ENCODE peak calls at places on chromosomes 2 and 18, in five cellular contexts. W, T, D, B and N are unnamed samples.

GRCh38 chr2:54657664-54658083 is 65.8 kb upstream of the EML6 start:
- DNase-seq in D (peak; percentile 66), B (peak; percentile 59), T (peak; percentile 54), W (peak; percentile 16), N (no peak)

GRCh38 chr18:12256946-12257345 is 2.8 kb downstream of the CIDEA start:
- DNase-seq in B (no peak), T (no peak), D (no peak), W (no peak), N (no peak)

GRCh38 chr2:8821276-8822217 is 15.9 kb downstream of the KIDINS220 start:
- DNase-seq in D (peak; percentile 21), W (no peak), B (peak; percentile 41), T (peak; percentile 38), N (no peak)

GRCh38 chr2:190180313-190181065 is 118.0 kb upstream of the MSTN start:
- DNase-seq in T (peak; percentile 15), D (peak; percentile 82), B (peak; percentile 56), W (no peak), N (no peak)

GRCh38 chr2:25286025-25286400 is 55.7 kb downstream of the DNMT3A start:
- DNase-seq in D (peak; percentile 44), W (peak; percentile 84), T (no peak), B (no peak), N (peak; percentile 49)

GRCh38 chr2:101310591-101311389 is 2.3 kb upstream of the RNF149 start:
- DNase-seq in T (no peak), W (no peak), B (no peak), D (no peak), N (no peak)

GRCh38 chr2:12478151-12479041 is 238.3 kb upstream of the TRIB2 start:
- DNase-seq in B (no peak), T (no peak), D (no peak), W (no peak), N (no peak)

GRCh38 chr2:17171446-17172049 is 346.7 kb downstream of the RAD51AP2 start:
- DNase-seq in B (no peak), T (no peak), W (no peak), D (no peak), N (no peak)

GRCh38 chr18:13173573-13173972 is 45.0 kb upstream of the LDLRAD4 start:
- DNase-seq in B (no peak), T (no peak), D (no peak), W (no peak), N (no peak)

GRCh38 chr2:143345887-143346612 is 216.8 kb downstream of the ARHGAP15 start:
- DNase-seq in D (no peak), B (no peak), T (no peak), W (no peak), N (no peak)

GRCh38 chr2:131154071-131154531 is 49.0 kb downstream of the PLEKHB2 start:
- DNase-seq in D (peak; percentile 54), W (peak; percentile 74), B (no peak), T (no peak), N (peak; percentile 58)

GRCh38 chr18:34709631-34710429 is at the start of gene DTNA:
- DNase-seq in B (no peak), D (no peak), W (no peak), T (no peak), N (no peak)

GRCh38 chr2:128617029-128617590 is 298.4 kb upstream of the HS6ST1 start:
- DNase-seq in D (no peak), W (no peak), T (no peak), B (peak; percentile 19), N (no peak)

GRCh38 chr2:165621086-165621560 is 151.6 kb downstream of the CSRNP3 start:
- DNase-seq in W (no peak), D (no peak), B (no peak), T (no peak), N (no peak)

GRCh38 chr18:47262397-47263196 is 11.1 kb upstream of the SKOR2 start:
- DNase-seq in D (no peak), W (no peak), T (no peak), B (no peak), N (no peak)

GRCh38 chr2:59701271-59701994 is 852.0 kb downstream of the BCL11A start:
- DNase-seq in B (no peak), W (no peak), T (no peak), D (no peak), N (no peak)

GRCh38 chr2:164841719-164842623 is at the start of gene COBLL1:
- DNase-seq in T (peak; percentile 42), D (peak; percentile 89), B (peak; percentile 86), W (peak; percentile 47), N (no peak)

GRCh38 chr2:18465979-18466378 is 94.5 kb downstream of the RDH14 start:
- DNase-seq in T (no peak), W (no peak), D (no peak), B (no peak), N (no peak)

GRCh38 chr2:216683846-216684245 is 11.5 kb downstream of the IGFBP5 start:
- DNase-seq in D (peak; percentile 54), W (no peak), B (no peak), T (peak; percentile 75), N (no peak)

GRCh38 chr2:26462100-26462499 is 15.8 kb downstream of the OTOF start:
- DNase-seq in W (no peak), D (peak; percentile 3), B (peak; percentile 26), T (no peak), N (no peak)

GRCh38 chr18:2570772-2571199 is 519 bp downstream of the METTL4 start:
- DNase-seq in T (peak; percentile 48), B (peak; percentile 77), D (peak; percentile 75), W (peak; percentile 69), N (peak; percentile 80)

GRCh38 chr2:223459328-223459939 is 142.7 kb downstream of the SCG2 start:
- DNase-seq in B (no peak), D (no peak), T (no peak), W (no peak), N (no peak)

GRCh38 chr2:217185265-217185995 is 325.6 kb upstream of the TNP1 start:
- DNase-seq in B (no peak), T (no peak), W (no peak), D (no peak), N (no peak)

GRCh38 chr2:232779465-232779864 is 3.1 kb upstream of the KCNJ13 start:
- DNase-seq in D (no peak), W (no peak), B (no peak), T (no peak), N (no peak)

GRCh38 chr2:101545940-101546339 is 71.0 kb upstream of the RFX8 start:
- DNase-seq in T (no peak), W (no peak), B (no peak), D (no peak), N (no peak)

GRCh38 chr2:178188466-178188865 is 5.8 kb upstream of the OSBPL6 start:
- DNase-seq in D (no peak), W (no peak), B (no peak), T (no peak), N (no peak)

GRCh38 chr2:168192839-168193616 is 54.4 kb downstream of the STK39 start:
- DNase-seq in T (no peak), W (peak; percentile 82), B (no peak), D (no peak), N (peak; percentile 4)

GRCh38 chr2:168198476-168199192 is 48.8 kb downstream of the STK39 start:
- DNase-seq in T (no peak), D (no peak), W (no peak), B (no peak), N (no peak)

GRCh38 chr2:168194784-168195522 is 52.4 kb downstream of the STK39 start:
- DNase-seq in D (no peak), B (no peak), T (no peak), W (peak; percentile 73), N (no peak)

GRCh38 chr2:168201211-168201610 is 46.2 kb downstream of the STK39 start:
- DNase-seq in W (no peak), T (no peak), D (no peak), B (no peak), N (no peak)

DNA sequence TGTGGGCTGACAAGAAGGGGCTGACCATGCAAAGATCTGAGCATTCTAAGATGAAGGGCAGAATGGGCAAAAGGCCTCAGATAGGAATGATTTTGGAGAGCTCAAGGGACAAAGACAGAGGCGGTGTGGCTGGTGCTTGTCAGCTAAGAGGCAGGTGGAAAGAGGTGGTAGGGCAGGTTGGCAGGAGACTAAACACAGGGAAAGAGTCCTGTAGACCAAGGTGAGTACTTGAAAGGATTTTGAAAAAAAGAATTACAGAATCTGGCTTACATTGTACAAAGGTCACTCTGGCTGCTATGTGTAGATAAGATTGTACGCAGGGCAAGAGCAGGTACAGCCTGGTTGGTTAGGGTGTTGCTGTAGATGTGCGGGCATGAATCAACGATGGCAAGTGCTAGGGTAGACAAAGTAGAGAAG is 50.6 kb downstream of the STK39 start:
- DNase-seq in B (no peak), D (peak; percentile 51), W (no peak), T (no peak), N (no peak)
- H3K4me1 ChIP-seq in B (peaks cover 17% of the 10 kb centered on the region), D (peaks cover 20% of the 10 kb centered on the region), W (peaks cover 50% of the 10 kb centered on the region), T (peaks cover 5% of the 10 kb centered on the region), N (peaks cover 47% of the 10 kb centered on the region)

GRCh38 chr2:191686079-191686478 is 8.1 kb downstream of the NABP1 start:
- DNase-seq in W (no peak), D (no peak), B (no peak), T (no peak), N (no peak)
- H3K36me3 ChIP-seq in W (peaks cover 69% of the 10 kb centered on the region), D (no peaks in the 10 kb centered on the region), B (no peaks in the 10 kb centered on the region), T (peaks cover 37% of the 10 kb centered on the region), N (peaks cover 37% of the 10 kb centered on the region)

GRCh38 chr2:214607051-214607450 is 196.2 kb downstream of the VWC2L start:
- DNase-seq in W (no peak), D (no peak), B (no peak), T (no peak), N (no peak)
- H3K4me3 ChIP-seq in W (no peak overlapping the region), D (no peak overlapping the region), B (no peak overlapping the region), T (no peak overlapping the region), N (no peak overlapping the region)

GRCh38 chr2:20533993-20534591 is 87.2 kb downstream of the RHOB start:
- DNase-seq in T (no peak), W (no peak), B (no peak), D (no peak), N (no peak)
- H3K4me1 ChIP-seq in T (peaks cover 4% of the 10 kb centered on the region), W (no peaks in the 10 kb centered on the region), B (no peaks in the 10 kb centered on the region), D (no peaks in the 10 kb centered on the region), N (no peaks in the 10 kb centered on the region)

GRCh38 chr2:195682077-195682476 is 25.1 kb downstream of the SLC39A10 start:
- DNase-seq in B (no peak), D (no peak), W (no peak), T (no peak), N (no peak)
- H3K36me3 ChIP-seq in B (no peaks in the 10 kb centered on the region), D (no peaks in the 10 kb centered on the region), W (peaks cover 43% of the 10 kb centered on the region), T (peaks cover 17% of the 10 kb centered on the region), N (peaks cover 5% of the 10 kb centered on the region)

GRCh38 chr18:499351-500229 is 911 bp downstream of the COLEC12 start:
- DNase-seq in B (peak; percentile 50), D (no peak), W (no peak), T (no peak), N (no peak)
- H3K4me3 ChIP-seq in B (peak overlapping the region; percentile 48), D (peak overlapping the region; percentile 44), W (no peak overlapping the region), T (peak overlapping the region; percentile 65), N (no peak overlapping the region)